ENCODE peak calls at places on chromosome 10, in five cellular contexts. Q, R, M, P and A are unnamed samples.

GRCh38 chr10:21145751-21146445 is 248.8 kb upstream of the NEBL start:
- DNase-seq in Q (no peak), R (no peak), M (no peak), P (no peak), A (no peak)

GRCh38 chr10:92695679-92696605 is 6.2 kb downstream of the HHEX start:
- DNase-seq in Q (peak), R (no peak), M (no peak), P (peak), A (no peak)

GRCh38 chr10:71534552-71535158 is 137.9 kb downstream of the CDH23 start:
- DNase-seq in Q (no peak), R (no peak), M (no peak), P (no peak), A (no peak)

GRCh38 chr10:128526793-128527375 is 400.7 kb upstream of the MKI67 start:
- DNase-seq in Q (no peak), R (no peak), M (no peak), P (no peak), A (no peak)

GRCh38 chr10:52082307-52082706 is 231.8 kb upstream of the DKK1 start:
- DNase-seq in Q (no peak), R (no peak), M (no peak), P (no peak), A (no peak)

GRCh38 chr10:91613411-91614253 is 19.2 kb downstream of the PPP1R3C start:
- DNase-seq in Q (peak), R (no peak), M (peak), P (peak), A (no peak)

GRCh38 chr10:111650088-111650487 is 533.5 kb downstream of the GPAM start:
- DNase-seq in Q (no peak), R (no peak), M (no peak), P (no peak), A (no peak)

GRCh38 chr10:53601260-53601875 is 828.8 kb upstream of the MBL2 start:
- DNase-seq in Q (peak), R (no peak), M (no peak), P (peak), A (no peak)

GRCh38 chr10:105952153-105952552 is 1212.4 kb downstream of the SORCS1 start:
- DNase-seq in Q (peak), R (no peak), M (peak), P (peak), A (no peak)

GRCh38 chr10:73771722-73772279 is 10.0 kb upstream of the CHCHD1 start:
- DNase-seq in Q (peak), R (no peak), M (peak), P (peak), A (no peak)

GRCh38 chr10:62079885-62080559 is 178.5 kb downstream of the ARID5B start:
- DNase-seq in Q (no peak), R (no peak), M (no peak), P (no peak), A (no peak)

GRCh38 chr10:27600915-27601314 is 96.8 kb downstream of the RAB18 start:
- DNase-seq in Q (no peak), R (no peak), M (no peak), P (no peak), A (no peak)

GRCh38 chr10:62381385-62382102 is 7.4 kb downstream of the ZNF365 start:
- DNase-seq in Q (no peak), R (no peak), M (no peak), P (no peak), A (no peak)

GRCh38 chr10:33113111-33113856 is 155.3 kb upstream of the ITGB1 start:
- DNase-seq in Q (peak), R (no peak), M (no peak), P (peak), A (no peak)

GRCh38 chr10:79321494-79321882 is 25.8 kb upstream of the PPIF start:
- DNase-seq in Q (no peak), R (no peak), M (no peak), P (no peak), A (no peak)

GRCh38 chr10:102715880-102716279 is 1.4 kb downstream of the SFXN2 start:
- DNase-seq in Q (no peak), R (no peak), M (no peak), P (no peak), A (no peak)

GRCh38 chr10:14736600-14737081 is 38.1 kb downstream of the FAM107B start:
- DNase-seq in Q (peak), R (no peak), M (no peak), P (peak), A (no peak)

GRCh38 chr10:69303632-69304035 is 25.3 kb downstream of the HK1 start:
- DNase-seq in Q (no peak), R (no peak), M (no peak), P (peak), A (no peak)

GRCh38 chr10:48449501-48450232 is 143.2 kb downstream of the MAPK8 start:
- DNase-seq in Q (no peak), R (no peak), M (no peak), P (no peak), A (no peak)

GRCh38 chr10:53006663-53007610 is 234.4 kb upstream of the MBL2 start:
- DNase-seq in Q (no peak), R (no peak), M (no peak), P (no peak), A (no peak)

GRCh38 chr10:112678987-112679386 is 232.0 kb downstream of the VTI1A start:
- DNase-seq in Q (peak), R (no peak), M (no peak), P (no peak), A (no peak)

GRCh38 chr10:74640134-74640533 is 186.3 kb upstream of the KAT6B start:
- DNase-seq in Q (peak), R (no peak), M (no peak), P (peak), A (no peak)

GRCh38 chr10:110267246-110267645 is 37.5 kb downstream of the SMNDC1 start:
- DNase-seq in Q (no peak), R (no peak), M (no peak), P (no peak), A (no peak)

GRCh38 chr10:121683803-121684202 is 85.6 kb upstream of the FGFR2 start:
- DNase-seq in Q (no peak), R (no peak), M (no peak), P (no peak), A (no peak)

GRCh38 chr10:108877130-108877529 is 1046.2 kb downstream of the XPNPEP1 start:
- DNase-seq in Q (peak), R (no peak), M (no peak), P (peak), A (no peak)

GRCh38 chr10:31940839-31941653 is 12.4 kb upstream of the ARHGAP12 start:
- DNase-seq in Q (peak), R (no peak), M (peak), P (peak), A (no peak)

GRCh38 chr10:59708816-59709471 is 706 bp downstream of the SLC16A9 start:
- DNase-seq in Q (no peak), R (no peak), M (no peak), P (no peak), A (no peak)

GRCh38 chr10:132280646-132281074 is 27.1 kb downstream of the STK32C start:
- DNase-seq in Q (no peak), R (no peak), M (no peak), P (no peak), A (peak)

GRCh38 chr10:99708428-99709010 is 23.4 kb downstream of the COX15 start:
- DNase-seq in Q (peak), R (no peak), M (no peak), P (peak), A (no peak)

GRCh38 chr10:87836098-87836497 is 18.1 kb upstream of the ATAD1 start:
- DNase-seq in Q (no peak), R (no peak), M (no peak), P (no peak), A (no peak)
- TF ChIP-seq CTCF in Q (no peak), R (no peak), M (no peak), P (no peak), A (no peak)

DNA sequence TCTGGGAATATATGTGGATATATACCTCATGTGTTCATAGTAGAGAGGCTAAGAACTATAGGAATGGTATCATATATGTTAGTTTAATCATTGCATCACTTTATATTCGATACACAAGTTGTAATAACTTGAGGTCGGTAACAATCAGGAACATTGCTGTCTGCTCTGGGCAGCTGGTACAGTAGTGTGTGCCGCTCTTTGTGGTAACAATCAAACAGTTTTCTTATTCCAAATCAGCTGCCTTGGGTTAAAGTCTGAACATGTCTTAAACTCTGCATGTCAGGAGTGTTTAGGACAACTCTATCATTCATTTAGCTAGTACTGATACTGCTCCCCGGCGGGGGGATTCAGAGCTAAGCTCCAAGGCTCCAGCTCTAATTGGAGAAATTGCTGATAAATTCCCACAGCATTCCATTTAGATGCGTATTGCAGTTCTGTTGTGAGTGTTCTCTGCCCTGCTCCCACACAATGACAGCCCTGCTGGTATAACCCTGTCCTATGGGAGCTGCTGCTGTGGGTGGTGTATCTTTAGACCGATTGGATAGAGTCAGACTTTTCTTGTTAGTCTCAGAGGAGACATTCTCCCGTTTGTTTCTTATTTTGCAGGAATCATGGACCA is 707.5 kb upstream of the FZD8 start:
- DNase-seq in Q (peak), R (no peak), M (no peak), P (peak), A (no peak)
- TF ChIP-seq CTCF in Q (peak), R (no peak), M (no peak), P (no peak), A (no peak)

GRCh38 chr10:43748560-43748959 is 99.9 kb upstream of the ZNF32 start:
- DNase-seq in Q (no peak), R (no peak), M (no peak), P (no peak), A (no peak)
- TF ChIP-seq CTCF in Q (no peak), R (no peak), M (no peak), P (no peak), A (no peak)

GRCh38 chr10:101467286-101467770 is 113.4 kb downstream of the BTRC start:
- DNase-seq in Q (peak), R (no peak), M (peak), P (peak), A (no peak)
- TF ChIP-seq CTCF in Q (peak), R (peak), M (peak), P (peak), A (peak)

GRCh38 chr10:113854757-113855626 is 531 bp downstream of the NHLRC2 start:
- DNase-seq in Q (peak), R (peak), M (no peak), P (peak), A (peak)
- TF ChIP-seq CTCF in Q (peak), R (no peak), M (no peak), P (no peak), A (peak)

GRCh38 chr10:98310721-98311120 is 42.7 kb upstream of the LOXL4 start:
- DNase-seq in Q (no peak), R (no peak), M (no peak), P (no peak), A (no peak)

GRCh38 chr10:98309366-98310355 is 41.7 kb upstream of the LOXL4 start:
- DNase-seq in Q (peak), R (peak), M (peak), P (peak), A (no peak)

GRCh38 chr10:98306501-98306900 is 38.5 kb upstream of the LOXL4 start:
- DNase-seq in Q (no peak), R (no peak), M (no peak), P (no peak), A (no peak)

GRCh38 chr10:98307916-98308315 is 39.9 kb upstream of the LOXL4 start:
- DNase-seq in Q (no peak), R (no peak), M (no peak), P (no peak), A (no peak)

GRCh38 chr10:98308602-98309365 is 40.8 kb upstream of the LOXL4 start:
- DNase-seq in Q (no peak), R (no peak), M (no peak), P (no peak), A (no peak)
- TF ChIP-seq CTCF in Q (no peak), R (no peak), M (no peak), P (no peak), A (no peak)

GRCh38 chr10:15742102-15742501 is 22.4 kb upstream of the ITGA8 start:
- DNase-seq in Q (no peak), R (no peak), M (no peak), P (no peak), A (no peak)

GRCh38 chr10:15742831-15743230 is 23.1 kb upstream of the ITGA8 start:
- DNase-seq in Q (no peak), R (no peak), M (no peak), P (no peak), A (no peak)

GRCh38 chr10:15745748-15746147 is 26.0 kb upstream of the ITGA8 start:
- DNase-seq in Q (peak), R (no peak), M (peak), P (peak), A (no peak)

GRCh38 chr10:15743443-15743842 is 23.7 kb upstream of the ITGA8 start:
- DNase-seq in Q (no peak), R (no peak), M (no peak), P (no peak), A (no peak)

GRCh38 chr10:15744217-15744865 is 24.6 kb upstream of the ITGA8 start:
- DNase-seq in Q (peak), R (no peak), M (no peak), P (peak), A (no peak)
- TF ChIP-seq CTCF in Q (peak), R (peak), M (peak), P (peak), A (peak)

GRCh38 chr10:569961-570630 is 119.4 kb downstream of the DIP2C start:
- DNase-seq in Q (peak), R (no peak), M (no peak), P (no peak), A (no peak)
- TF ChIP-seq CTCF in Q (no peak), R (no peak), M (no peak), P (no peak), A (no peak)